ENCODE peak calls at places on chromosomes 11 and 22, in five cellular contexts. Q, S, A, X and Z are unnamed samples.
A peak's percentile ranks its signal among the peaks of the same experiment; 100 is the strongest.

GRCh38 chr11:134712228-134713145 is 300.4 kb upstream of the B3GAT1 start:
- ATAC-seq in Q (no peak), S (no peak), A (no peak), X (peak; percentile 34), Z (no peak)

GRCh38 chr11:44120169-44120568 is 24.7 kb downstream of the EXT2 start:
- ATAC-seq in S (peak; percentile 59), A (peak; percentile 86), X (no peak), Q (peak; percentile 77), Z (no peak)

GRCh38 chr11:539971-540481 is 2.7 kb downstream of the LRRC56 start:
- ATAC-seq in X (no peak), A (no peak), Q (no peak), S (no peak), Z (no peak)

GRCh38 chr11:113876074-113876797 is 864 bp upstream of the USP28 start:
- ATAC-seq in S (peak; percentile 30), X (no peak), Q (no peak), A (no peak), Z (no peak)

GRCh38 chr11:78659326-78660319 is 85.0 kb upstream of the NARS2 start:
- ATAC-seq in A (no peak), X (no peak), Q (peak; percentile 39), S (no peak), Z (no peak)

GRCh38 chr11:95487391-95487790 is 256.4 kb upstream of the SESN3 start:
- ATAC-seq in A (no peak), X (no peak), S (peak; percentile 100), Q (no peak), Z (no peak)

GRCh38 chr22:27783436-27784098 is 18.0 kb downstream of the MN1 start:
- ATAC-seq in S (no peak), X (no peak), Q (no peak), A (no peak), Z (peak; percentile 13)

GRCh38 chr11:81165164-81165563 is 1568.5 kb downstream of the FAM181B start:
- ATAC-seq in X (no peak), A (no peak), Q (no peak), S (no peak), Z (no peak)

GRCh38 chr22:32271389-32271788 is 16.2 kb upstream of the SLC5A4 start:
- ATAC-seq in S (no peak), X (no peak), A (no peak), Q (no peak), Z (no peak)

GRCh38 chr11:114257621-114258558 is 38.3 kb upstream of the NNMT start:
- ATAC-seq in Q (peak; percentile 83), S (no peak), X (peak; percentile 4), A (peak; percentile 17), Z (peak; percentile 33)

GRCh38 chr11:68025047-68025446 is 5.4 kb upstream of the NDUFS8 start:
- ATAC-seq in A (no peak), Q (peak; percentile 20), X (no peak), S (peak; percentile 80), Z (no peak)

GRCh38 chr11:68039526-68040086 is 781 bp downstream of the TCIRG1 start:
- ATAC-seq in X (no peak), A (peak; percentile 10), S (peak; percentile 16), Q (peak; percentile 29), Z (no peak)

GRCh38 chr11:74466916-74467885 is at the start of gene KCNE3:
- ATAC-seq in X (peak; percentile 76), S (no peak), A (no peak), Q (no peak), Z (peak; percentile 69)

GRCh38 chr11:94787798-94788197 is 19.6 kb downstream of the AMOTL1 start:
- ATAC-seq in Q (no peak), A (no peak), S (no peak), X (no peak), Z (no peak)

GRCh38 chr11:129315781-129316579 is 59.7 kb upstream of the BARX2 start:
- ATAC-seq in X (peak; percentile 83), A (no peak), Q (peak; percentile 78), S (no peak), Z (no peak)

GRCh38 chr11:34335331-34335730 is 22.5 kb downstream of the ABTB2 start:
- ATAC-seq in X (no peak), A (no peak), S (peak; percentile 10), Q (no peak), Z (no peak)

GRCh38 chr11:43497144-43497543 is 138.4 kb downstream of the TTC17 start:
- ATAC-seq in X (peak; percentile 47), S (no peak), Q (peak; percentile 73), A (peak; percentile 39), Z (no peak)

GRCh38 chr11:35006389-35007128 is 90.1 kb downstream of the PDHX start:
- ATAC-seq in Q (no peak), A (no peak), S (peak; percentile 96), X (no peak), Z (no peak)

GRCh38 chr11:107472966-107473365 is 15.3 kb upstream of the CWF19L2 start:
- ATAC-seq in Q (no peak), X (no peak), S (no peak), A (no peak), Z (no peak)

GRCh38 chr11:95716266-95716665 is 73.3 kb downstream of the FAM76B start:
- ATAC-seq in Q (no peak), X (no peak), A (no peak), S (peak; percentile 13), Z (no peak)

GRCh38 chr11:86192858-86193257 is 51.7 kb upstream of the EED start:
- ATAC-seq in A (no peak), Q (no peak), S (peak; percentile 51), X (no peak), Z (peak; percentile 3)

GRCh38 chr11:34345012-34345804 is 12.6 kb downstream of the ABTB2 start:
- ATAC-seq in S (no peak), X (no peak), A (peak; percentile 75), Q (peak; percentile 88), Z (no peak)

GRCh38 chr22:28019360-28019759 is 100.3 kb upstream of the PITPNB start:
- ATAC-seq in A (no peak), X (no peak), Q (no peak), S (no peak), Z (no peak)

GRCh38 chr22:40666151-40666848 is 13.0 kb upstream of the MCHR1 start:
- ATAC-seq in A (no peak), Q (no peak), S (no peak), X (no peak), Z (no peak)

GRCh38 chr22:49448546-49448945 is 379.1 kb downstream of the BRD1 start:
- ATAC-seq in S (no peak), X (no peak), Q (no peak), A (no peak), Z (no peak)

DNA sequence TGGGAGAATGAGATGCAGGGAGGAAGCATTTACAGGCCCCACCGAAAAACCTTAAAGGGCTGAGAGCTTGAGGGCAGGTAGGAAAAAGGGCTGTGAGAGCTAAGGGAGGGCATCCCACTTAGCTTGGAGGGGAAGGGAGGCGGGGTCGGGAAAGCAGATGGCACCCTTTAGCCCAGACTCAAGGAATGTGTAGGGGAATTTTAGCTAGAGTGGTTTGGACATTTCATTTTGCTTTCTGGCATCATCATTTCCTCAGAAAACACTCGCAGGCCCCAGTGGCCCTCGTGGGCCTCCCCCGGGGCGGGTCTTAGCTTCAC is 846 bp upstream of the STIM1 start:
- ATAC-seq in S (no peak), X (no peak), Q (peak; percentile 17), A (peak; percentile 31), Z (no peak)
- H3K4me1 ChIP-seq in S (peaks cover 30% of the 10 kb centered on the region), X (peaks cover 47% of the 10 kb centered on the region), Q (peaks cover 44% of the 10 kb centered on the region), A (peaks cover 43% of the 10 kb centered on the region), Z (peaks cover 25% of the 10 kb centered on the region)

DNA sequence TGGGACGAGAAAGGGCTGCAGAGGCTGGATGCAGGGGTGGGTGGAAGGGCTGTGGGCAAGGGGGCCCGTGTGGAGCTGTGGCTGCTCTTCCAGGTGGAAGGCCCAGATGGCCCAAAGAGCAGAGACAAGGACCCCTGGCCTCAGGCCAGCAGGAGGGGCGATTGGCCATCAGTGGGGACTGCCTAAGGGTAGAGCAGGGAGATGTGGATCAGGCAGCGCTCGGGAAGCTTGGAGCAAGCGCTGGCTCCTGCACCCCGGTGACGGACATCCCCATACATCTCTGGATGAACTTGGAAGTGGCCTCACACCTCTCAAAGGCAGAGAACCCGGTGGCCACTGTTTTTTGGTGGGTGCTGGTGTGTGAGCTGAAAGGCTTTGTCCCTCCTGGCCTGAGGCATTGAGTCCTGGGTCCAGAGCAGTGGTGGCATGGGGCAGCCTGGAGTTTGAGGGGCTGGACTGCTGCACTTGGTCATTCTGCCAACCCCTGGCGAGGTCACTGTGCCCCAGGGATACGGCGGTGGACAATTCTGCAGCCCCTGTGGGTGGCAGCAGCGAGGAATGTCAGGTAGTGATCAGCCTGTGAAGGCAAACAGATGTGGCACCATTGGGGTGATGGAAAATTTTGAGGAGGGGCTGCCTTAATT is 5.9 kb downstream of the FRMD8 start:
- ATAC-seq in S (no peak), A (no peak), Q (no peak), X (no peak), Z (no peak)
- TF ChIP-seq EP300 in S (no peak), A (no peak), Q (no peak), X (no peak), Z (no peak)

DNA sequence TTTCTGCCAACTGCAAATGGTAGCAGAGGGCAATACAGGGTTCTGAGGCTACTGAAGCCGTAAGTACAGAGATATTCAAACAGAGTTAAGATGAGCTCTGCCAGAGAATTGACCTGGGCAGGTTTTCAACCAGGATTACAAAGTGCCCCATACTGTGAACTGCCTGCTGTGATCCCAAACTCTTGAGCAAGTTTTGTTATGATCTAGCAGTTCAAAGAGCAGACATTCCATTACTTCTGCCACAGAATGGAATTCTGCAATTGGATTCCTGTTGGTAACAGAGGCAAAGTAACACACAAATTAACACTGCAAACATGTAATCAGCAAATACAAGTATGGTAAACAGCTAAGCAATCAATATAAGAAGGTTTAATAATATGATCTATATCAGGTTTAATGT is 31.2 kb downstream of the ALG9 start:
- ATAC-seq in Q (peak; percentile 97), A (no peak), S (no peak), X (no peak), Z (no peak)
- H3K27ac ChIP-seq in Q (peak overlapping the region; percentile 70), A (no peak overlapping the region), S (no peak overlapping the region), X (no peak overlapping the region), Z (no peak overlapping the region)

GRCh38 chr11:118635642-118636041 is 28.2 kb downstream of the PHLDB1 start:
- ATAC-seq in S (no peak), X (no peak), A (no peak), Q (no peak), Z (no peak)
- H3K4me1 ChIP-seq in S (no peaks in the 10 kb centered on the region), X (peaks cover 29% of the 10 kb centered on the region), A (peaks cover 5% of the 10 kb centered on the region), Q (peaks cover 9% of the 10 kb centered on the region), Z (peaks cover 27% of the 10 kb centered on the region)

DNA sequence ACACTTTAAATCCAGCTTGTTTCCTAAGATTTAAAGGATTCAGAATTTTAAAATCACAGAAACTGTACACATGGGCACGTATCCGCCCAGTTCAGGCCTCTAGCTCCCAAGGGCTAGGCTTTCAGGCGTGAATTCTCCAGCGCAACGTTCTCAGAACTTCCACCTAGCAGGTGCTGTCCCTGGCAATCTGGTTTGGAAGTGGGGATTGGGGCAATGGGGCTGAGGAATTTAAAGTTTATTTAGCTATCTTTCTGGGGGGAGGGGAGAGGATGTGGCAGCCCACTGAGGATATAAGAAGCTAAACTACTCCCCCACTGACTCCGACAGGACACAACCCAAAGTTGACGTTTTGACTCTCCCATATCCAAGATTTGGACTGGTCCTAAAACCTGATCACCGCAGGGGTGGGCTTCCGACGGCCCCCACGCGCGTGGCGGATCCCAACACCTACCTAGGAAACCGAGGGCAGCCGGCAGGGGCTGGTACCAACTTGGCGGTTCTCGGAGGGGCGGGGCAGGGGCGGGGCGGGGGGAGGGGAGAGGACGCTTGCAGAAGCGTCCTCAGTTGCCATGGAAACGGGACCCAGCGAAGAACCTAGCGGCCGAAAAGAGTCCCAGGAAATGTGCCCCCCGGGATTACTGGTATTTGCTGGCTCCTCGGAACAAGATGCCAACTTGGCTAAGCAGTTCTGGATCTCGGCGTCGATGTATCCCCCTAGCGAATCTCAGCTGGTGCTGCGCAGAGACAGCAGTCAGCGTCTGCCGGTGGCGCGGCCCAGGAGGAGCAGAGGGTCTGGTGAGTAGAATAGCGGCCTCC is at the start of gene HOATZ:
- ATAC-seq in X (no peak), S (peak; percentile 31), Q (no peak), A (no peak), Z (no peak)
- TF ChIP-seq EP300 in X (no peak), S (no peak), Q (no peak), A (no peak), Z (no peak)